ENCODE peak calls at places on chromosomes 6 and 20, in four cellular contexts. X is A549, K is fibroblast of villous mesenchyme, R is mesothelial cell of epicardium. B is an unnamed sample.

GRCh38 chr6:25278557-25278913 is 639 bp upstream of the CARMIL1 start:
- DNase-seq in K (no peak), R (no peak), X (no peak), B (no peak)

GRCh38 chr6:41334482-41335023 is 855 bp upstream of the NCR2 start:
- DNase-seq in K (no peak), X (no peak), R (no peak), B (no peak)

GRCh38 chr6:26571592-26572296 is 25.0 kb upstream of the ABT1 start:
- DNase-seq in X (peak; percentile 90), R (no peak), K (peak; percentile 89), B (peak; percentile 96)

GRCh38 chr6:108689279-108690161 is 128.8 kb downstream of the FOXO3 start:
- DNase-seq in K (peak; percentile 99), R (no peak), X (peak; percentile 25), B (peak; percentile 91)

GRCh38 chr6:114430534-114431124 is 87.8 kb upstream of the HS3ST5 start:
- DNase-seq in K (no peak), R (no peak), X (no peak), B (no peak)

GRCh38 chr6:166592818-166593217 is 6.3 kb upstream of the RAMACL start:
- DNase-seq in K (peak; percentile 46), R (no peak), X (no peak), B (no peak)

GRCh38 chr6:167111597-167111996 is 11.3 kb upstream of the CCR6 start:
- DNase-seq in K (no peak), R (no peak), X (no peak), B (no peak)

GRCh38 chr20:15940127-15940526 is 633.1 kb downstream of the KIF16B start:
- DNase-seq in X (no peak), K (no peak), R (no peak), B (no peak)

GRCh38 chr6:10999994-11000393 is 44.1 kb downstream of the ELOVL2 start:
- DNase-seq in R (no peak), X (no peak), K (no peak), B (no peak)

GRCh38 chr20:3452690-3453089 is 18.1 kb upstream of the ATRN start:
- DNase-seq in X (no peak), R (no peak), K (no peak), B (no peak)

GRCh38 chr6:129699661-129700060 is 10.3 kb downstream of the ARHGAP18 start:
- DNase-seq in X (no peak), K (no peak), R (no peak), B (no peak)

GRCh38 chr6:166058064-166058739 is 109.4 kb downstream of the TBXT start:
- DNase-seq in X (no peak), K (peak; percentile 44), R (no peak), B (no peak)

GRCh38 chr20:60224914-60225313 is 266.7 kb downstream of the CDH26 start:
- DNase-seq in R (no peak), X (peak; percentile 31), K (no peak), B (no peak)

GRCh38 chr20:57711311-57711712 is 1.5 kb upstream of the PMEPA1 start:
- DNase-seq in R (no peak), K (no peak), X (peak; percentile 55), B (peak; percentile 31)

B was measured in RCC 7860.